ENCODE peak calls at places on chromosome X, in nine cellular contexts. O is AG04449, V is H9, I is lung, S is glutamatergic neuron, D is ascending aorta, Z is adrenal gland, K is neural crest cell, L is fibroblast of villous mesenchyme. U is an unnamed sample.

GRCh38 chrX:48937065-48937907 is 18.5 kb upstream of the PIM2 start:
- DNase-seq in O (no peak), V (no peak), I (peak), S (no peak), D (peak), Z (no peak), K (no peak), L (peak), U (peak)

GRCh38 chrX:71621644-71622346 is 3.5 kb upstream of the CXCR3 start:
- DNase-seq in O (no peak), V (no peak), I (no peak), S (no peak), D (no peak), Z (peak), K (no peak), L (peak), U (peak)

GRCh38 chrX:13776387-13776786 is 40.5 kb downstream of the GPM6B start:
- DNase-seq in O (no peak), V (no peak), I (no peak), S (no peak), D (no peak), Z (no peak), K (no peak), L (no peak), U (no peak)

GRCh38 chrX:104255465-104255864 is 732 bp upstream of the ESX1 start:
- DNase-seq in O (no peak), V (no peak), I (no peak), S (no peak), D (no peak), Z (no peak), K (no peak), L (no peak), U (no peak)

GRCh38 chrX:12610079-12610478 is 181.1 kb upstream of the PRPS2 start:
- DNase-seq in O (peak), V (no peak), I (no peak), S (no peak), D (no peak), Z (no peak), K (no peak), L (peak), U (no peak)

GRCh38 chrX:64427787-64428186 is 32.5 kb upstream of the MTMR8 start:
- DNase-seq in O (no peak), V (no peak), I (no peak), S (no peak), D (no peak), Z (no peak), K (no peak), L (no peak), U (no peak)

GRCh38 chrX:111244238-111244750 is 26.0 kb downstream of the CAPN6 start:
- DNase-seq in O (no peak), V (no peak), I (no peak), S (no peak), D (no peak), Z (no peak), K (no peak), L (peak), U (peak)

GRCh38 chrX:70096052-70096451 is 33.8 kb downstream of the OTUD6A start:
- DNase-seq in O (no peak), V (peak), I (no peak), S (no peak), D (no peak), Z (peak), K (no peak), L (peak), U (peak)

GRCh38 chrX:1618689-1619088 is 3.8 kb downstream of the ASMT start:
- DNase-seq in O (no peak), V (peak), I (no peak), S (no peak), D (no peak), Z (no peak), K (no peak), L (no peak), U (peak)

GRCh38 chrX:30653415-30654131 is at the start of gene GK:
- DNase-seq in O (no peak), V (peak), I (no peak), S (peak), D (no peak), Z (peak), K (no peak), L (peak), U (no peak)

GRCh38 chrX:154784149-154784985 is 20.9 kb downstream of the MPP1 start:
- DNase-seq in O (no peak), V (no peak), I (no peak), S (no peak), D (no peak), Z (no peak), K (no peak), L (no peak), U (no peak)

GRCh38 chrX:154401918-154402621 is 3.9 kb downstream of the RPL10 start:
- DNase-seq in O (no peak), V (no peak), I (no peak), S (no peak), D (no peak), Z (no peak), K (no peak), L (no peak), U (no peak)

GRCh38 chrX:16567681-16568080 is 82.3 kb upstream of the S100G start:
- DNase-seq in O (no peak), V (no peak), I (no peak), S (no peak), D (no peak), Z (no peak), K (no peak), L (no peak), U (no peak)

GRCh38 chrX:43750248-43750676 is 94.2 kb downstream of the MAOA start:
- DNase-seq in O (no peak), V (peak), I (peak), S (peak), D (no peak), Z (peak), K (peak), L (peak), U (peak)

GRCh38 chrX:66638591-66639500 is at the start of gene EDA2R:
- DNase-seq in O (no peak), V (peak), I (peak), S (peak), D (no peak), Z (peak), K (peak), L (peak), U (peak)

GRCh38 chrX:41386222-41386990 is 52.4 kb downstream of the DDX3X start:
- DNase-seq in O (no peak), V (no peak), I (no peak), S (no peak), D (no peak), Z (no peak), K (no peak), L (no peak), U (no peak)

GRCh38 chrX:41388543-41388942 is 54.6 kb downstream of the DDX3X start:
- DNase-seq in O (no peak), V (no peak), I (no peak), S (no peak), D (no peak), Z (no peak), K (no peak), L (no peak), U (no peak)

GRCh38 chrX:41389311-41389888 is 55.4 kb downstream of the DDX3X start:
- DNase-seq in O (no peak), V (no peak), I (no peak), S (no peak), D (no peak), Z (peak), K (no peak), L (no peak), U (no peak)

GRCh38 chrX:41394293-41394692 is 52.9 kb upstream of the NYX start:
- DNase-seq in O (no peak), V (no peak), I (no peak), S (no peak), D (no peak), Z (no peak), K (no peak), L (no peak), U (no peak)

DNA sequence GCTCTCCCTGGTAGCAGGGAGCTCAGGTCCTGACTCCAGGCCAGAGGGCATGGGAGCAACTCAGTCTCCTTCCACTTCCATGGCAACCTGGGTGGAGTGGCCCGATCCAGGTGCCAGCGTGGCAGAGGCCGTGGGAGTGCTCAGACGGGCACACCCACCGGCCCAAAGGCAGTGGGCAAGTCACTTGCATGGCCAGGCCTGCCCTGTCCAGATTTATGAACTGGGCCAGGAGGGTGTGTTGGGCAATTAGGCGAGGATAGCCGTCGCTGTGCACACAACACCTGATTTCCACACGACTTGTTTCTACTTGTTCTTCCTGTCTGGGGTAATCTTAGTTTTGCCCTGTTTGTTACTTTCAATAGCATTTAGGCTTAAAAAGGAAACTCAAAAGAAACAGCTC is 55.5 kb upstream of the NYX start:
- DNase-seq in O (no peak), V (no peak), I (no peak), S (no peak), D (no peak), Z (no peak), K (no peak), L (no peak), U (no peak)
- TF ChIP-seq CTCF in O (no peak), V (no peak), I (no peak), S (no peak), D (no peak), Z (no peak), K (no peak), L (no peak), U (no peak)

DNA sequence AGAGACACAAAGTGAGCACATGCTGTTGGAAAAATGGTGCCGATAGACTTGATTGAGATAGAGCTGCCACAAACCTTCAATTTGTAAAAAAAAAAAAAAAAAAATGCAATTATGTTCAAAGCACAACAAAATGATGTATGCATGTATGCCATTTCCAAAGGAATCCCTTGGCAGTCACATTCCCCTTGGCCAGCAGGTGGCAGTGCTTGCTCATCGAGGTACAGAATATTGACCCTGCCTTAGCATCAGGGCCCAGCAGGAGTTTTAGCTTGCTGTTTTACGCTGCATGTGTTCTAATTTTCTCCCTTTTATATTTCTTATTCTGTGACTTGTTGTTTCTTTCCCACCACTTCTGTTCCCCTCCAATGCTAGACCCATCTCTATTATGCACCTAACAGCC is 34.5 kb upstream of the CYBB start:
- DNase-seq in O (peak), V (peak), I (peak), S (peak), D (peak), Z (peak), K (peak), L (peak), U (peak)
- TF ChIP-seq CTCF in O (peak), V (peak), I (peak), S (peak), D (peak), Z (peak), K (peak), L (peak), U (peak)

DNA sequence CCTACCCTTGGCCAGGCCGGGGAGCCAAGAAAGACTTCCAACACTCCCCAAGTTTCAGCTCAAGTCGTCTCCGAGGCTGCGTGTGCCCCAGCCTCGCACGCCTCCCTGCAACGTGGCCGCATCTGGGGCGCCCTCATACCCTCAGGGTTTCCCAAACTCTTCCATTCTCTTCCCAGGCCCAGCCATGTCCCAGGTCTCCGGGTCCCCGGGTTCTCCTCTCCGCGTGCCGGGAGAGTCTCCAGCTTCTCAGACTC is 312 bp upstream of the STK26 start:
- DNase-seq in O (no peak), V (no peak), I (no peak), S (no peak), D (no peak), Z (no peak), K (no peak), L (no peak), U (peak)
- TF ChIP-seq CTCF in O (no peak), V (no peak), I (no peak), S (no peak), D (no peak), Z (no peak), K (no peak), L (no peak), U (no peak)

DNA sequence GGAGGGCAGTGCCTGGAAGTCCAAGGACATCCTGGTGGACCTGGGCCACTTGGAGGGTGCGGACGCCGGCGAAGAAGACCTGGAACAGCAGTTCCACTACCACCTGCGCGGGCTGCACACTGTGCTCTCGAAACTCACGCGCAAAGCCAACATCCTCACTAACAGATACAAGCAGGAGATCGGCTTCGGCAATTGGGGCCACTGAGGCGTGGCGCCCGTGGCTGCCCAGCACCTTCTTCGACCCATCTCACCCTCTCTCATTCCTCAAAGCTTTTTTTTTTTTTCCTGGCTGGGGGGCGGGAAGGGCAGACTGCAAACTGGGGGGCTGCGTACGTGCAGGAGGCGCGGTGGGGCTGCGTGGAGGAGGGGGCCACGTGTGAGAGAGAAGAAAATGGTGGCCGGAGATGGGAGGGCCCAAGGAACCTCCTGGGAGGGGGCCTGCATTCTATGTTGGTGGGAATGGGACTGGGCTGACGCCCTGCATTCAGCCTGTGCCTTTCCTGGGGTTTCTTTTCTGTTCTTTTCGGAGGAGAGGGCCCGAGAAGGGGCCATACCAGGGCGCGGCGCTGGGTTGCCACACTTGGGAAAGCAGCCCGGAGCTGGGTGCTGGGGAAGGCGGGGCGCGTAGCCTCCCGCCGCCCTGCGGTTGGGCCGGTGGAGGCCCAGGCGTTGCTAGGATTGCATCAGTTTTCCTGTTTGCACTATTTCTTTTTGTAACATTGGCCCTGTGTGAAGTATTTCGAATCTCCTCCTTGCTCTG is 4.2 kb downstream of the MID1IP1 start:
- DNase-seq in O (no peak), V (peak), I (peak), S (peak), D (no peak), Z (peak), K (no peak), L (peak), U (peak)
- TF ChIP-seq CTCF in O (no peak), V (no peak), I (no peak), S (no peak), D (no peak), Z (no peak), K (no peak), L (no peak), U (no peak)

GRCh38 chrX:106404512-106404911 is 207.3 kb upstream of the RADX start:
- DNase-seq in O (no peak), V (no peak), I (no peak), S (no peak), D (no peak), Z (no peak), K (no peak), L (no peak), U (peak)
- TF ChIP-seq CTCF in O (no peak), V (peak), I (no peak), S (no peak), D (no peak), Z (no peak), K (peak), L (peak), U (peak)

U was measured in choroid plexus epithelial cell.